ENCODE peak calls at places on chromosomes 11 and 22, in six cellular contexts. N is KBM-7, P is nephron progenitor cell, D is anterior cingulate cortex, U is GM19239, T is cardiac fibroblast. S is an unnamed sample.

GRCh38 chr22:48939441-48940265 is 888.0 kb downstream of the BRD1 start:
- DNase-seq in U (no peak), D (no peak), P (no peak), T (no peak), N (no peak), S (no peak)

GRCh38 chr22:36921309-36922096 is 8.1 kb downstream of the CSF2RB start:
- DNase-seq in D (no peak), P (no peak), U (peak), T (no peak), N (peak), S (no peak)

GRCh38 chr11:57373146-57373545 is 7.8 kb downstream of the PRG3 start:
- DNase-seq in D (no peak), T (peak), U (no peak), N (no peak), P (no peak), S (no peak)

GRCh38 chr22:39785232-39785631 is 108.3 kb downstream of the ENTHD1 start:
- DNase-seq in U (no peak), D (no peak), T (no peak), P (no peak), N (no peak), S (no peak)

GRCh38 chr11:62923634-62924411 is 2.7 kb upstream of the CHRM1 start:
- DNase-seq in T (no peak), U (no peak), D (peak), N (no peak), P (peak), S (no peak)

GRCh38 chr11:128506999-128507591 is 80.3 kb downstream of the ETS1 start:
- DNase-seq in P (peak), N (no peak), D (peak), T (peak), U (no peak), S (peak)

GRCh38 chr11:68659158-68659921 is 25.0 kb upstream of the GAL start:
- DNase-seq in P (no peak), D (peak), U (no peak), N (peak), T (peak), S (peak)

GRCh38 chr11:129814244-129814992 is 1.2 kb upstream of the TMEM45B start:
- DNase-seq in T (no peak), P (no peak), U (no peak), N (no peak), D (no peak), S (no peak)

GRCh38 chr22:17578129-17578754 is 14.9 kb downstream of the SLC25A18 start:
- DNase-seq in P (no peak), U (no peak), N (no peak), D (peak), T (peak), S (peak)

GRCh38 chr22:31566484-31566883 is 70.1 kb downstream of the SFI1 start:
- DNase-seq in D (no peak), N (no peak), U (no peak), P (no peak), T (no peak), S (no peak)

GRCh38 chr11:1870721-1871466 is 18.0 kb downstream of the LSP1 start:
- DNase-seq in D (no peak), U (no peak), T (no peak), P (peak), N (no peak), S (peak)

GRCh38 chr11:19714387-19715363 is 2.0 kb downstream of the NAV2 start:
- DNase-seq in N (no peak), U (no peak), D (peak), P (peak), T (peak), S (peak)

GRCh38 chr11:95147364-95147905 is 57.8 kb downstream of the ENDOD1 start:
- DNase-seq in P (no peak), D (no peak), U (no peak), T (peak), N (peak), S (peak)

GRCh38 chr11:26297179-26297970 is 34.6 kb upstream of the ANO3 start:
- DNase-seq in P (no peak), D (no peak), N (peak), T (peak), U (peak), S (peak)

GRCh38 chr22:44091021-44091721 is 67.1 kb downstream of the PARVB start:
- DNase-seq in D (peak), P (no peak), N (peak), U (no peak), T (peak), S (peak)

GRCh38 chr22:24200616-24201212 is 19.4 kb downstream of the SUSD2 start:
- DNase-seq in U (no peak), P (no peak), T (peak), N (no peak), D (no peak), S (peak)

GRCh38 chr11:945986-946385 is 20.3 kb downstream of the AP2A2 start:
- DNase-seq in D (peak), P (peak), N (peak), U (no peak), T (peak), S (peak)